ENCODE peak calls at places on chromosomes 5 and 9, in ten cellular contexts. D is stimulated activated CD4-positive, alpha-beta T cell treated with anti-CD3 and anti-CD28 coated beads, Interleukin-1b, Interleukin-23, amount 100 ng/mL, for 1 hour; Y is neural progenitor cell; C is KG1; P is T-helper 17 cell; B is HT-29; W is skeletal muscle cell; K is left colon; E is adipocyte; T is posterior vena cava. X is an unnamed sample.
A peak's percentile ranks its signal among the peaks of the same experiment; 100 is the strongest.

GRCh38 chr9:126397056-126397455 is 70.4 kb downstream of the MVB12B start:
- DNase-seq in T (no peak), D (no peak), P (peak; percentile 50), B (no peak), C (no peak), K (peak; percentile 43), W (no peak), E (no peak), Y (no peak), X (no peak)

GRCh38 chr5:44907396-44907795 is 98.6 kb downstream of the MRPS30 start:
- DNase-seq in C (no peak), W (no peak), P (no peak), K (no peak), T (no peak), E (no peak), B (no peak), D (no peak), Y (no peak), X (no peak)

GRCh38 chr5:6812800-6813731 is 99.8 kb downstream of the TENT4A start:
- DNase-seq in B (no peak), W (no peak), Y (no peak), C (no peak), K (peak; percentile 70), D (no peak), P (no peak), E (peak; percentile 80), T (no peak), X (no peak)

GRCh38 chr9:88180084-88180765 is 42.0 kb upstream of the SPATA31C2 start:
- DNase-seq in D (no peak), K (no peak), E (no peak), P (no peak), Y (no peak), B (no peak), C (no peak), W (no peak), T (no peak), X (no peak)

GRCh38 chr5:99019812-99020697 is 91.2 kb upstream of the CHD1 start:
- DNase-seq in T (no peak), K (no peak), Y (no peak), B (peak; percentile 88), W (peak; percentile 83), D (no peak), P (no peak), E (peak; percentile 79), C (no peak), X (no peak)

GRCh38 chr5:176818391-176819098 is 8.2 kb downstream of the UNC5A start:
- DNase-seq in T (no peak), E (no peak), P (no peak), B (peak; percentile 18), Y (no peak), W (no peak), C (no peak), K (no peak), D (no peak), X (no peak)

GRCh38 chr5:72453260-72453775 is 53.9 kb downstream of the ZNF366 start:
- DNase-seq in K (no peak), P (no peak), B (peak; percentile 10), T (peak; percentile 79), E (no peak), W (no peak), D (no peak), C (no peak), Y (no peak), X (peak; percentile 10)

GRCh38 chr9:24044576-24044975 is 218.5 kb upstream of the ELAVL2 start:
- DNase-seq in W (no peak), T (no peak), C (no peak), E (no peak), K (no peak), Y (no peak), P (no peak), D (no peak), B (no peak), X (no peak)

GRCh38 chr9:2158111-2158610 is 143.0 kb downstream of the SMARCA2 start:
- DNase-seq in Y (peak; percentile 39), E (peak; percentile 84), K (peak; percentile 36), C (peak; percentile 61), P (peak; percentile 19), W (peak; percentile 37), B (peak; percentile 56), T (no peak), D (peak; percentile 1), X (peak; percentile 44)

X was measured in ELF-1.